ENCODE peak calls at places on chromosomes 12 and 14, in six cellular contexts. G is stimulated activated CD8-positive, alpha-beta memory T cell treated with anti-CD3 and anti-CD28 coated beads, Interleukin-7, amount 100 ng/mL, for 24 hours; W is NCI-H2081 treated with DMSO at 0.1 percent for 48 hours; C is hippocampal formation; E is lower leg skin; Q is nucleus accumbens. M is an unnamed sample.

GRCh38 chr12:77667101-77667500 is 163.6 kb upstream of the NAV3 start:
- DNase-seq in G (no peak), W (no peak), C (no peak), E (no peak), Q (no peak), M (no peak)

GRCh38 chr12:26699237-26699636 is 133.8 kb downstream of the ITPR2 start:
- DNase-seq in G (no peak), W (no peak), C (no peak), E (no peak), Q (no peak), M (no peak)

GRCh38 chr12:95593266-95593871 is 42.1 kb upstream of the USP44 start:
- DNase-seq in G (no peak), W (no peak), C (no peak), E (no peak), Q (no peak), M (no peak)

GRCh38 chr12:45543887-45544286 is 185.6 kb upstream of the ARID2 start:
- DNase-seq in G (no peak), W (no peak), C (peak), E (no peak), Q (peak), M (peak)

GRCh38 chr12:94211011-94211410 is 62.6 kb downstream of the PLXNC1 start:
- DNase-seq in G (no peak), W (no peak), C (no peak), E (no peak), Q (no peak), M (no peak)

GRCh38 chr14:102321456-102322101 is 2.0 kb downstream of the ZNF839 start:
- DNase-seq in G (no peak), W (no peak), C (no peak), E (no peak), Q (no peak), M (no peak)

GRCh38 chr12:65958456-65958855 is 134.2 kb downstream of the HMGA2 start:
- DNase-seq in G (no peak), W (no peak), C (no peak), E (no peak), Q (no peak), M (no peak)

GRCh38 chr14:38605193-38606114 is 349.6 kb upstream of the CLEC14A start:
- DNase-seq in G (no peak), W (no peak), C (no peak), E (no peak), Q (no peak), M (no peak)

GRCh38 chr12:133023566-133023965 is 13.7 kb upstream of the ZNF84 start:
- DNase-seq in G (no peak), W (no peak), C (no peak), E (no peak), Q (no peak), M (no peak)

GRCh38 chr12:697426-697825 is 34.2 kb upstream of the NINJ2 start:
- DNase-seq in G (no peak), W (no peak), C (no peak), E (no peak), Q (no peak), M (no peak)

GRCh38 chr12:8609061-8609570 is 3.5 kb downstream of the AICDA start:
- DNase-seq in G (no peak), W (no peak), C (peak), E (no peak), Q (no peak), M (peak)

GRCh38 chr12:64273527-64274403 is 51.7 kb upstream of the KICS2 start:
- DNase-seq in G (no peak), W (no peak), C (no peak), E (no peak), Q (no peak), M (peak)

GRCh38 chr14:52862652-52863338 is 71.4 kb upstream of the GNPNAT1 start:
- DNase-seq in G (no peak), W (no peak), C (no peak), E (no peak), Q (no peak), M (no peak)

M was measured in D341Med.